ENCODE peak calls at places on chromosomes 12 and 14, in five cellular contexts. O is stimulated activated CD4-positive, alpha-beta T cell treated with anti-CD3 and anti-CD28 coated beads, TNF-alpha, amount 100 ng/mL, for 48 hours; G is mucosa of gallbladder; T is T-helper 1 cell; X is A549. V is an unnamed sample.

GRCh38 chr12:92987362-92987761 is 58.3 kb upstream of the EEA1 start:
- DNase-seq in O (no peak), G (peak), T (no peak), X (peak), V (peak)

GRCh38 chr12:53055471-53056266 is 5.8 kb downstream of the TNS2 start:
- DNase-seq in O (no peak), G (no peak), T (no peak), X (no peak), V (no peak)

GRCh38 chr14:100692859-100693558 is 33.7 kb upstream of the DLK1 start:
- DNase-seq in O (no peak), G (peak), T (no peak), X (peak), V (peak)

GRCh38 chr12:31897791-31898503 is 61.3 kb upstream of the RESF1 start:
- DNase-seq in O (no peak), G (peak), T (no peak), X (no peak), V (peak)

GRCh38 chr14:35390577-35391387 is 13.8 kb downstream of the NFKBIA start:
- DNase-seq in O (no peak), G (no peak), T (no peak), X (no peak), V (peak)

GRCh38 chr12:27260746-27261145 is 16.7 kb downstream of the STK38L start:
- DNase-seq in O (no peak), G (no peak), T (no peak), X (no peak), V (no peak)

GRCh38 chr14:63641473-63642228 is at the start of gene WDR89:
- DNase-seq in O (peak), G (peak), T (peak), X (peak), V (peak)

GRCh38 chr12:12046401-12046800 is 24.3 kb upstream of the BCL2L14 start:
- DNase-seq in O (no peak), G (no peak), T (no peak), X (no peak), V (no peak)

GRCh38 chr14:23401331-23401730 is 6.7 kb downstream of the MYH6 start:
- DNase-seq in O (no peak), G (no peak), T (no peak), X (no peak), V (no peak)

GRCh38 chr12:34107016-34107415 is 84.7 kb downstream of the ALG10 start:
- DNase-seq in O (no peak), G (no peak), T (no peak), X (no peak), V (no peak)

GRCh38 chr14:89578048-89578619 is 161.1 kb upstream of the FOXN3 start:
- DNase-seq in O (no peak), G (no peak), T (no peak), X (no peak), V (no peak)

GRCh38 chr14:23093993-23094665 is 807 bp downstream of the ACIN1 start:
- DNase-seq in O (no peak), G (no peak), T (no peak), X (peak), V (no peak)

GRCh38 chr14:35247777-35248475 is 44.3 kb upstream of the PSMA6 start:
- DNase-seq in O (no peak), G (no peak), T (no peak), X (no peak), V (no peak)

V was measured in RCC 7860.